ENCODE peak calls at places on chromosomes 11 and 22, in eight cellular contexts. A is naive thymus-derived CD8-positive, alpha-beta T cell; Q is pulmonary artery endothelial cell; F is CD8-positive, alpha-beta memory T cell; Y is NCI-H460; R is ecto neural progenitor cell; E is AG09309; K is H54. H is an unnamed sample.

GRCh38 chr11:27291954-27292641 is 70.9 kb downstream of the CCDC34 start:
- DNase-seq in A (no peak), Q (no peak), F (no peak), Y (no peak), R (no peak), E (no peak), K (no peak), H (no peak)

GRCh38 chr22:21712751-21713427 is 22.7 kb downstream of the YPEL1 start:
- DNase-seq in A (peak), Q (peak), F (peak), Y (peak), R (peak), E (peak), K (peak), H (no peak)

GRCh38 chr11:5043385-5043784 is 2.9 kb upstream of the OR52J3 start:
- DNase-seq in A (no peak), Q (no peak), F (no peak), Y (no peak), R (no peak), E (no peak), K (no peak), H (no peak)

GRCh38 chr11:128235446-128235845 is 351.9 kb downstream of the ETS1 start:
- DNase-seq in A (no peak), Q (no peak), F (no peak), Y (no peak), R (no peak), E (no peak), K (no peak), H (no peak)

GRCh38 chr22:42656578-42656977 is 7.4 kb upstream of the CYB5R3 start:
- DNase-seq in A (no peak), Q (no peak), F (no peak), Y (no peak), R (no peak), E (no peak), K (no peak), H (no peak)

GRCh38 chr11:96472085-96472484 is 82.3 kb downstream of the JRKL start:
- DNase-seq in A (no peak), Q (no peak), F (no peak), Y (no peak), R (no peak), E (no peak), K (no peak), H (no peak)

GRCh38 chr11:92473736-92474135 is 249.1 kb downstream of the FAT3 start:
- DNase-seq in A (no peak), Q (no peak), F (no peak), Y (no peak), R (no peak), E (no peak), K (no peak), H (no peak)

GRCh38 chr11:280762-281485 is 2.7 kb downstream of the NLRP6 start:
- DNase-seq in A (peak), Q (no peak), F (no peak), Y (no peak), R (peak), E (no peak), K (no peak), H (peak)

GRCh38 chr22:38638216-38638615 is 18.0 kb downstream of the FAM227A start:
- DNase-seq in A (no peak), Q (no peak), F (no peak), Y (no peak), R (no peak), E (no peak), K (no peak), H (no peak)

GRCh38 chr11:59040607-59041006 is 45.5 kb upstream of the GLYATL1B start:
- DNase-seq in A (no peak), Q (no peak), F (no peak), Y (no peak), R (no peak), E (no peak), K (no peak), H (no peak)

GRCh38 chr11:45319077-45319476 is 32.9 kb upstream of the SYT13 start:
- DNase-seq in A (no peak), Q (no peak), F (no peak), Y (no peak), R (no peak), E (no peak), K (no peak), H (no peak)

GRCh38 chr11:36361901-36362391 is 65.9 kb downstream of the PRR5L start:
- DNase-seq in A (no peak), Q (no peak), F (no peak), Y (peak), R (no peak), E (peak), K (peak), H (peak)

GRCh38 chr11:24779791-24780190 is 282.9 kb downstream of the LUZP2 start:
- DNase-seq in A (no peak), Q (no peak), F (no peak), Y (no peak), R (no peak), E (no peak), K (no peak), H (no peak)

GRCh38 chr11:76184551-76184993 is 21.7 kb downstream of the WNT11 start:
- DNase-seq in A (no peak), Q (peak), F (no peak), Y (no peak), R (no peak), E (no peak), K (no peak), H (no peak)

GRCh38 chr11:75387742-75388294 is 11.5 kb upstream of the RPS3 start:
- DNase-seq in A (no peak), Q (no peak), F (no peak), Y (no peak), R (no peak), E (no peak), K (no peak), H (no peak)

GRCh38 chr11:57646756-57647303 is 2.9 kb downstream of the YPEL4 start:
- DNase-seq in A (no peak), Q (no peak), F (no peak), Y (no peak), R (peak), E (no peak), K (no peak), H (no peak)

GRCh38 chr11:2358754-2359444 is 18.2 kb upstream of the CD81 start:
- DNase-seq in A (no peak), Q (no peak), F (no peak), Y (no peak), R (no peak), E (no peak), K (no peak), H (no peak)

GRCh38 chr11:70538641-70539359 is 140.5 kb downstream of the CTTN start:
- DNase-seq in A (no peak), Q (no peak), F (no peak), Y (no peak), R (no peak), E (no peak), K (no peak), H (no peak)

GRCh38 chr11:33542921-33543320 is 157.7 kb downstream of the C11orf91 start:
- DNase-seq in A (peak), Q (peak), F (no peak), Y (peak), R (peak), E (no peak), K (peak), H (no peak)

GRCh38 chr22:47154621-47155081 is 392.2 kb downstream of the TBC1D22A start:
- DNase-seq in A (no peak), Q (peak), F (no peak), Y (no peak), R (no peak), E (peak), K (peak), H (peak)

GRCh38 chr22:37273126-37273845 is 9.0 kb upstream of the CYTH4 start:
- DNase-seq in A (no peak), Q (no peak), F (no peak), Y (no peak), R (no peak), E (no peak), K (no peak), H (no peak)

GRCh38 chr22:42282943-42283287 is 12.5 kb upstream of the TCF20 start:
- DNase-seq in A (no peak), Q (no peak), F (no peak), Y (no peak), R (no peak), E (no peak), K (no peak), H (no peak)

GRCh38 chr11:65606876-65607613 is 7.0 kb downstream of the MAP3K11 start:
- DNase-seq in A (no peak), Q (peak), F (no peak), Y (peak), R (peak), E (peak), K (no peak), H (peak)

GRCh38 chr22:41341990-41342389 is 39.8 kb upstream of the TEF start:
- DNase-seq in A (no peak), Q (no peak), F (no peak), Y (no peak), R (no peak), E (no peak), K (no peak), H (no peak)

GRCh38 chr11:926341-926916 is 759 bp downstream of the AP2A2 start:
- DNase-seq in A (no peak), Q (peak), F (no peak), Y (peak), R (no peak), E (peak), K (peak), H (no peak)

GRCh38 chr22:25165785-25166184 is 33.9 kb upstream of the CRYBB3 start:
- DNase-seq in A (no peak), Q (no peak), F (no peak), Y (no peak), R (no peak), E (no peak), K (no peak), H (no peak)

GRCh38 chr22:40043793-40044101 is 49.0 kb downstream of the FAM83F start:
- DNase-seq in A (no peak), Q (no peak), F (no peak), Y (no peak), R (no peak), E (no peak), K (no peak), H (no peak)

GRCh38 chr11:126781942-126782341 is 218.6 kb downstream of the KIRREL3 start:
- DNase-seq in A (no peak), Q (no peak), F (no peak), Y (no peak), R (no peak), E (no peak), K (no peak), H (no peak)

GRCh38 chr22:31276426-31277167 is 15.7 kb downstream of the PIK3IP1 start:
- DNase-seq in A (no peak), Q (no peak), F (no peak), Y (no peak), R (no peak), E (no peak), K (no peak), H (no peak)